ENCODE peak calls at places on chromosomes 11 and 22, in eight cellular contexts. E, Y, G, F, S, P, V and Z are unnamed samples.

GRCh38 chr22:49423125-49423650 is 404.5 kb downstream of the BRD1 start:
- DNase-seq in E (no peak), Y (no peak), G (no peak), F (no peak), S (no peak), P (no peak), V (no peak), Z (no peak)

GRCh38 chr22:28373841-28374240 is 305.8 kb downstream of the TTC28 start:
- DNase-seq in E (no peak), Y (no peak), G (no peak), F (no peak), S (no peak), P (no peak), V (no peak), Z (no peak)

GRCh38 chr22:17167486-17167885 is 8.4 kb upstream of the HDHD5 start:
- DNase-seq in E (peak; percentile 58), Y (no peak), G (no peak), F (no peak), S (no peak), P (no peak), V (peak; percentile 44), Z (no peak)

GRCh38 chr22:17580461-17581031 is 17.2 kb downstream of the SLC25A18 start:
- DNase-seq in E (no peak), Y (no peak), G (no peak), F (no peak), S (no peak), P (peak; percentile 37), V (peak; percentile 48), Z (no peak)

GRCh38 chr11:64122411-64123101 is 43.4 kb downstream of the MACROD1 start:
- DNase-seq in E (no peak), Y (no peak), G (no peak), F (no peak), S (no peak), P (no peak), V (no peak), Z (no peak)

GRCh38 chr11:106473089-106473722 is 395.7 kb downstream of the AASDHPPT start:
- DNase-seq in E (no peak), Y (no peak), G (no peak), F (no peak), S (no peak), P (no peak), V (no peak), Z (no peak)

GRCh38 chr22:26393929-26394328 is 35.1 kb upstream of the ASPHD2 start:
- DNase-seq in E (no peak), Y (no peak), G (no peak), F (no peak), S (no peak), P (peak; percentile 26), V (no peak), Z (no peak)

GRCh38 chr11:77467993-77468392 is 5.9 kb downstream of the PAK1 start:
- DNase-seq in E (no peak), Y (no peak), G (no peak), F (no peak), S (no peak), P (no peak), V (no peak), Z (no peak)

GRCh38 chr11:119697445-119697844 is 31.6 kb downstream of the NECTIN1 start:
- DNase-seq in E (no peak), Y (no peak), G (no peak), F (no peak), S (no peak), P (no peak), V (no peak), Z (no peak)

GRCh38 chr11:119697882-119698281 is 31.1 kb downstream of the NECTIN1 start:
- DNase-seq in E (no peak), Y (no peak), G (no peak), F (peak; percentile 45), S (no peak), P (no peak), V (no peak), Z (no peak)

GRCh38 chr11:119694334-119694733 is 34.7 kb downstream of the NECTIN1 start:
- DNase-seq in E (no peak), Y (no peak), G (no peak), F (peak; percentile 76), S (no peak), P (no peak), V (no peak), Z (no peak)

GRCh38 chr11:119699227-119699626 is 29.8 kb downstream of the NECTIN1 start:
- DNase-seq in E (peak; percentile 60), Y (peak; percentile 46), G (no peak), F (peak; percentile 93), S (no peak), P (no peak), V (peak; percentile 65), Z (no peak)

GRCh38 chr11:119696378-119697157 is 32.4 kb downstream of the NECTIN1 start:
- DNase-seq in E (no peak), Y (no peak), G (no peak), F (peak; percentile 68), S (no peak), P (peak; percentile 21), V (no peak), Z (no peak)
- H3K27ac ChIP-seq in E (peak overlapping the region; percentile 76), Y (no peak overlapping the region), G (peak overlapping the region; percentile 89), F (no peak overlapping the region), S (no peak overlapping the region), P (no peak overlapping the region), V (no peak overlapping the region), Z (no peak overlapping the region)

GRCh38 chr11:74680703-74681531 is 50.3 kb downstream of the CHRDL2 start:
- DNase-seq in E (peak; percentile 49), Y (peak; percentile 59), G (no peak), F (no peak), S (no peak), P (no peak), V (peak; percentile 13), Z (no peak)
- TF ChIP-seq POLR2A in E (no peak), Y (no peak), G (no peak), F (no peak), S (no peak), P (no peak), V (no peak), Z (no peak)

GRCh38 chr11:70430122-70430521 is 31.8 kb downstream of the CTTN start:
- DNase-seq in E (no peak), Y (no peak), G (no peak), F (no peak), S (no peak), P (no peak), V (no peak), Z (no peak)
- H3K4me1 ChIP-seq in E (no peaks in the 10 kb centered on the region), Y (no peaks in the 10 kb centered on the region), G (no peaks in the 10 kb centered on the region), F (no peaks in the 10 kb centered on the region), S (no peaks in the 10 kb centered on the region), P (peaks cover 10% of the 10 kb centered on the region), V (no peaks in the 10 kb centered on the region), Z (no peaks in the 10 kb centered on the region)

GRCh38 chr11:47055534-47055933 is 119.0 kb downstream of the CSTPP1 start:
- DNase-seq in E (no peak), Y (no peak), G (no peak), F (no peak), S (no peak), P (no peak), V (no peak), Z (no peak)

GRCh38 chr11:47057374-47057773 is 119.3 kb downstream of the ARFGAP2 start:
- DNase-seq in E (no peak), Y (no peak), G (no peak), F (no peak), S (no peak), P (no peak), V (no peak), Z (no peak)

GRCh38 chr11:47052165-47052564 is 115.6 kb downstream of the CSTPP1 start:
- DNase-seq in E (no peak), Y (no peak), G (no peak), F (no peak), S (no peak), P (no peak), V (no peak), Z (no peak)

GRCh38 chr11:47052576-47052975 is 116.0 kb downstream of the CSTPP1 start:
- DNase-seq in E (no peak), Y (no peak), G (no peak), F (no peak), S (no peak), P (no peak), V (no peak), Z (no peak)

DNA sequence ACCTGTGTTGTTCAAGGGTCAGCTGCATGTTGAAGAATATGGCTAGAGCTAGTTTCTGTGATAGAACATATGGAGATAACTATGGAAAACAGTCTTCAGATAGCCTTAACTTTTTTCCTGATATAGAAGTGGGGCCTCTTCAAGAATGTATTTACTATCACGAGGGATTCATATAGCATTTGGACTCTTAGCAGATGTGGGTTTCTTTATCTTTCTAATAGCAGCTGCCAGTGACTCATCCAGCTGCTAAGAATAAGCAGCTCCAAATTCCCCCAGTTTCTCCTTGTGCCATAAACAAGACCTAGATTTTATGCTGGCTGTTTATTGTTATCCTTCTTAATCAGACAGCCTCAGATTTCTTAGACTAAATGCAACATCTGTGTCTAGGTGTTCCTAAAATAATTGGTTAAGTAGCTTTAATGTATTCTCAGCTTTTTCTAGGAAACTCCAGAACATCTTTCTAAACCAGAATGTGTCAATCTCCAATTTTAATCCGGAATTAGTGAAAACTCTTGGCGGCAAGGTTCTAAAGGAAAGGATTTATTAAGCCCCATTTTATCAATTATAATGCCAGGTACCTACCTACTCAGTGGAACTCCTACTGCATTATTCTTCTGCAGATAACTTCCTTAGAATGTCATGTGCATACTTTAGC is 119.8 kb downstream of the CSTPP1 start:
- DNase-seq in E (no peak), Y (no peak), G (no peak), F (no peak), S (no peak), P (peak; percentile 79), V (no peak), Z (no peak)
- H3K27ac ChIP-seq in E (no peak overlapping the region), Y (no peak overlapping the region), G (no peak overlapping the region), F (no peak overlapping the region), S (no peak overlapping the region), P (peak overlapping the region; percentile 42), V (no peak overlapping the region), Z (no peak overlapping the region)

DNA sequence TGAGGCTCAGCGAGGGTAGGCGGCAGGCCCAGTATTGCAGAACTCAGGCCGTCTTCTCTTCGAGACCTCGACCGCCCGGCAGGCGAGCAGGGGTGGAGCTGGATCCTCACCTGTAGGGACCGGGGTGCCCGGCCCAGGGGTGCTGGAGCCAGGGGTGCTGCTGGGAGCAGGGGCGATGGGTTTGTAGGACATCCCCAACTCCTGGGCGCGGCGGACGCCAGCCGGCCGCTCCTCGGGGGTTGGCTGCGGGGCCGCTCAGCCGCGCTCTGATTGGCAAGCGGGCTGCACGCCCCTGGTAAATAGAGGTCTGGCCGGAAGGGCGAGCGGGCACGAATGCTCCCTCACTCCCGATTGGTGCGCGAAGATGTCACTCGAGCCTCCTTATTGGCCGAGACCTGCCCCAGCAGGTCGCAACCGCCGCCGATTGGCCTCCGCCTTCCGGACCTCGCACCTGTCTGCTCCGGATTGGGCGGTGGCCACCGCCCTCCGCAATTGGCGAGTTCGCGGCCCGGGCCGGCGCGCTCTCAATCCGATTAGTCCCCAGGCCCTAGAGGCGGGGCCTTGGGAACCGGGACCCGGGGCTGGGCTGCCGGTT is at the start of gene CDK2AP2:
- DNase-seq in E (peak; percentile 99), Y (peak; percentile 99), G (peak; percentile 99), F (peak; percentile 99), S (peak; percentile 97), P (peak; percentile 97), V (peak; percentile 100), Z (peak; percentile 99)
- TF ChIP-seq POLR2A in E (peak; percentile 44), Y (peak; percentile 84), G (peak; percentile 26), F (peak; percentile 97), S (peak; percentile 68), P (peak; percentile 65), V (no peak), Z (peak; percentile 83)

GRCh38 chr11:120334894-120335462 is 1.2 kb upstream of the ARHGEF12 start:
- DNase-seq in E (no peak), Y (peak; percentile 84), G (no peak), F (no peak), S (peak; percentile 40), P (peak; percentile 57), V (peak; percentile 84), Z (no peak)
- H3K4me1 ChIP-seq in E (peaks cover 10% of the 10 kb centered on the region), Y (no peaks in the 10 kb centered on the region), G (peaks cover 73% of the 10 kb centered on the region), F (no peaks in the 10 kb centered on the region), S (peaks cover 49% of the 10 kb centered on the region), P (peaks cover 13% of the 10 kb centered on the region), V (peaks cover 20% of the 10 kb centered on the region), Z (peaks cover 40% of the 10 kb centered on the region)